ENCODE peak calls at places on chromosomes 12 and 14, in four cellular contexts. E is iris pigment epithelial cell, N is lung microvascular endothelial cell, S is activated T-cell treated with anti-CD3 and anti-CD28 coated beads for 1 hour. B is an unnamed sample.

GRCh38 chr14:23447634-23448353 is 12.3 kb upstream of the MYH7 start:
- DNase-seq in N (no peak), S (no peak), E (no peak), B (no peak)

GRCh38 chr14:76282581-76282980 is 93.4 kb upstream of the ESRRB start:
- DNase-seq in E (no peak), N (no peak), S (no peak), B (no peak)

GRCh38 chr14:52701223-52701622 is 5.8 kb upstream of the PSMC6 start:
- DNase-seq in N (no peak), S (no peak), E (peak; percentile 21), B (no peak)

GRCh38 chr14:89954045-89955021 is at the start of gene EFCAB11:
- DNase-seq in S (peak; percentile 89), N (peak; percentile 99), E (peak; percentile 99), B (peak; percentile 90)

GRCh38 chr12:121812320-121812871 is 8.6 kb downstream of the SETD1B start:
- DNase-seq in N (peak; percentile 85), S (no peak), E (peak; percentile 83), B (no peak)

GRCh38 chr14:33765251-33765650 is 185.6 kb downstream of the EGLN3 start:
- DNase-seq in E (peak; percentile 38), N (no peak), S (no peak), B (no peak)

GRCh38 chr12:128813883-128814282 is 9.9 kb downstream of the SLC15A4 start:
- DNase-seq in N (no peak), S (no peak), E (peak; percentile 45), B (no peak)

GRCh38 chr12:6774557-6775062 is 2.3 kb downstream of the LAG3 start:
- DNase-seq in S (no peak), E (no peak), N (no peak), B (no peak)

GRCh38 chr14:36279306-36280244 is 40.9 kb downstream of the MBIP start:
- DNase-seq in N (no peak), S (no peak), E (no peak), B (no peak)

GRCh38 chr14:82855912-82856381 is 1322.3 kb upstream of the SEL1L start:
- DNase-seq in S (no peak), E (peak; percentile 32), N (peak; percentile 46), B (no peak)

GRCh38 chr14:29757188-29757680 is 170.4 kb downstream of the PRKD1 start:
- DNase-seq in S (no peak), E (no peak), N (no peak), B (no peak)

GRCh38 chr12:117030187-117030896 is 68.9 kb downstream of the TESC start:
- DNase-seq in S (no peak), E (no peak), N (no peak), B (no peak)

GRCh38 chr12:98998697-98999299 is 353.7 kb downstream of the APAF1 start:
- DNase-seq in E (peak; percentile 46), N (peak; percentile 65), S (no peak), B (no peak)

GRCh38 chr12:8676651-8677050 is 14.0 kb upstream of the MFAP5 start:
- DNase-seq in E (no peak), S (no peak), N (no peak), B (no peak)

GRCh38 chr14:99320105-99320572 is 48.1 kb upstream of the BCL11B start:
- DNase-seq in S (peak; percentile 53), E (no peak), N (peak; percentile 54), B (no peak)

GRCh38 chr12:70444903-70445302 is 78.8 kb downstream of the KCNMB4 start:
- DNase-seq in E (peak; percentile 12), S (no peak), N (no peak), B (no peak)

GRCh38 chr14:59333668-59334067 is 131.5 kb downstream of the GPR135 start:
- DNase-seq in E (peak; percentile 97), S (no peak), N (peak; percentile 55), B (no peak)

GRCh38 chr14:100454437-100454836 is 131.3 kb downstream of the SLC25A47 start:
- DNase-seq in N (no peak), E (no peak), S (no peak), B (no peak)